ENCODE peak calls at places on chromosomes 11 and 22, in four cellular contexts. One of them, this sample, is unnamed.

GRCh38 chr22:41857160-41857859 is 24.4 kb downstream of the SREBF2 start:
- DNase-seq in nucleus accumbens: no peak
- DNase-seq in H9: peak
- DNase-seq in HT1080: peak
- DNase-seq in this sample: peak

GRCh38 chr11:20647976-20648565 is 21.3 kb upstream of the NELL1 start:
- DNase-seq in H9: peak
- DNase-seq in HT1080: peak
- DNase-seq in nucleus accumbens: peak
- DNase-seq in this sample: peak

GRCh38 chr11:111441443-111441842 is 62.4 kb upstream of the POU2AF1 start:
- DNase-seq in nucleus accumbens: no peak
- DNase-seq in HT1080: peak
- DNase-seq in H9: no peak
- DNase-seq in this sample: no peak

GRCh38 chr11:115276182-115276581 is 228.0 kb downstream of the CADM1 start:
- DNase-seq in H9: no peak
- DNase-seq in nucleus accumbens: no peak
- DNase-seq in HT1080: no peak
- DNase-seq in this sample: no peak

GRCh38 chr11:45517171-45517770 is 148.2 kb downstream of the CHST1 start:
- DNase-seq in HT1080: peak
- DNase-seq in nucleus accumbens: no peak
- DNase-seq in H9: no peak
- DNase-seq in this sample: no peak

GRCh38 chr11:19244084-19244483 is 3.3 kb upstream of the E2F8 start:
- DNase-seq in HT1080: no peak
- DNase-seq in nucleus accumbens: no peak
- DNase-seq in H9: no peak
- DNase-seq in this sample: no peak

GRCh38 chr22:41931701-41932269 is 5.2 kb upstream of the TNFRSF13C start:
- DNase-seq in HT1080: no peak
- DNase-seq in H9: no peak
- DNase-seq in nucleus accumbens: no peak
- DNase-seq in this sample: no peak

GRCh38 chr22:30262917-30263741 is 3.5 kb downstream of the OSM start:
- DNase-seq in H9: peak
- DNase-seq in nucleus accumbens: no peak
- DNase-seq in HT1080: peak
- DNase-seq in this sample: peak

GRCh38 chr11:77065878-77066228 is 918 bp upstream of the CAPN5 start:
- DNase-seq in H9: peak
- DNase-seq in HT1080: no peak
- DNase-seq in nucleus accumbens: no peak
- DNase-seq in this sample: peak

This sample was measured in GM23338.